ENCODE peak calls at places on chromosomes 5 and 9, in four cellular contexts. Q is A549, S is HepG2, G is K562. X is an unnamed sample.

GRCh38 chr9:11417782-11418181 is 805.0 kb upstream of the PTPRD start:
- DNase-seq in Q (no peak), S (no peak), G (no peak), X (no peak)

GRCh38 chr5:100904259-100904822 is 1.3 kb upstream of the ST8SIA4 start:
- DNase-seq in Q (peak; percentile 18), S (no peak), G (no peak), X (no peak)

GRCh38 chr9:129225815-129226214 is 47.8 kb upstream of the IER5L start:
- DNase-seq in Q (peak; percentile 77), S (no peak), G (peak; percentile 60), X (peak; percentile 72)

GRCh38 chr5:142492781-142493281 is 168.0 kb upstream of the SPRY4 start:
- DNase-seq in Q (no peak), S (no peak), G (no peak), X (no peak)

GRCh38 chr9:132990781-132991180 is 12.3 kb downstream of the GFI1B start:
- DNase-seq in Q (no peak), S (no peak), G (no peak), X (no peak)

GRCh38 chr5:85334-85995 is 6.5 kb upstream of the PLEKHG4B start:
- DNase-seq in Q (no peak), S (no peak), G (peak; percentile 3), X (no peak)

GRCh38 chr9:265209-265900 is 50.7 kb downstream of the DOCK8 start:
- DNase-seq in Q (no peak), S (no peak), G (no peak), X (no peak)

GRCh38 chr9:69637801-69638200 is 34.4 kb downstream of the APBA1 start:
- DNase-seq in Q (no peak), S (no peak), G (no peak), X (no peak)

GRCh38 chr5:16934669-16935068 is 1.4 kb downstream of the MYO10 start:
- DNase-seq in Q (no peak), S (no peak), G (no peak), X (no peak)

GRCh38 chr5:149603210-149603609 is 21.9 kb downstream of the ARHGEF37 start:
- DNase-seq in Q (no peak), S (no peak), G (no peak), X (no peak)

GRCh38 chr5:81450940-81451339 is 57.0 kb upstream of the ACOT12 start:
- DNase-seq in Q (peak; percentile 73), S (peak; percentile 89), G (no peak), X (no peak)

GRCh38 chr5:101728933-101729332 is 567.2 kb downstream of the SLCO4C1 start:
- DNase-seq in Q (peak; percentile 15), S (peak; percentile 1), G (no peak), X (no peak)

GRCh38 chr5:54795284-54795683 is 190.1 kb downstream of the ESM1 start:
- DNase-seq in Q (no peak), S (no peak), G (no peak), X (no peak)

GRCh38 chr9:128554155-128554862 is 1.9 kb downstream of the SPTAN1 start:
- DNase-seq in Q (peak; percentile 72), S (peak; percentile 85), G (peak; percentile 38), X (peak; percentile 68)

GRCh38 chr5:73399761-73400160 is 48.8 kb downstream of the FOXD1 start:
- DNase-seq in Q (no peak), S (no peak), G (no peak), X (no peak)

GRCh38 chr5:139443766-139444473 is 4.6 kb upstream of the DNAJC18 start:
- DNase-seq in Q (no peak), S (no peak), G (no peak), X (no peak)

GRCh38 chr5:72265032-72265903 is 54.8 kb downstream of the MRPS27 start:
- DNase-seq in Q (no peak), S (no peak), G (no peak), X (no peak)

GRCh38 chr5:155471027-155471426 is 457.5 kb downstream of the KIF4B start:
- DNase-seq in Q (no peak), S (no peak), G (no peak), X (no peak)

GRCh38 chr5:62083247-62083646 is 222.8 kb upstream of the KIF2A start:
- DNase-seq in Q (no peak), S (no peak), G (no peak), X (no peak)

GRCh38 chr9:86352440-86353106 is 1.6 kb downstream of the TUT7 start:
- DNase-seq in Q (no peak), S (no peak), G (no peak), X (no peak)

GRCh38 chr9:1047605-1048235 is 2.4 kb upstream of the DMRT2 start:
- DNase-seq in Q (no peak), S (no peak), G (no peak), X (peak; percentile 35)

GRCh38 chr5:128237000-128237399 is 153.4 kb downstream of the SLC12A2 start:
- DNase-seq in Q (no peak), S (no peak), G (no peak), X (no peak)

GRCh38 chr5:111670826-111671492 is 86.0 kb downstream of the NREP start:
- DNase-seq in Q (no peak), S (no peak), G (peak; percentile 14), X (no peak)

GRCh38 chr9:11794984-11795383 is 898.2 kb upstream of the TYRP1 start:
- DNase-seq in Q (no peak), S (no peak), G (no peak), X (no peak)

DNA sequence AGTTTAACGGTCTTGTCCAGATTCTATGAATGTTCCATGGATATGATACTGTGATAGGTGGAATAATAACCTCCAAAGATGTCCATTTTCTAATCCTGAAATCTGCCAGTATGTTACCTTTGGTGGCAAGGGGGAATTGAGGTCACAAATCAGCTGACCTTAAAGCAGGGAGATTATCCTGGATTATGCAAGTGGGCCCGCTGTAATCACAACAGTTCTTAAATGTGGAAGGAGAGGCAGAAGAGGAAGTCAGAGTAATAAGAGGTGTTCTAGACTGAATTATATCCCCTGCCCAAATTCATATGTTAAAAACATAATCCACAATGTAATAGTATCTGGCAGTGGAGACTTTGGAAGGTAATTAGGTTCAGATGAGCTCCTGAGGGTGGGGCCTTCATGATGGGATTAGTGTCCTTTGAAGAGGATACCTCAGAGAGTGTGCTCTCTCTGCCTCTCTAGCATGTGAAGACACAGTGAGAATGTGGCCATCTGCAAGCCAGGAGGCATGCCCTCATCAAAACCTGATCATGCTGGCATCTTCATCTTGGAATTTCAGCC is 47.6 kb upstream of the ZFAND5 start:
- DNase-seq in Q (no peak), S (no peak), G (no peak), X (no peak)
- TF ChIP-seq NR3C1 in Q (no peak), S (no peak), G (no peak), X (no peak)

DNA sequence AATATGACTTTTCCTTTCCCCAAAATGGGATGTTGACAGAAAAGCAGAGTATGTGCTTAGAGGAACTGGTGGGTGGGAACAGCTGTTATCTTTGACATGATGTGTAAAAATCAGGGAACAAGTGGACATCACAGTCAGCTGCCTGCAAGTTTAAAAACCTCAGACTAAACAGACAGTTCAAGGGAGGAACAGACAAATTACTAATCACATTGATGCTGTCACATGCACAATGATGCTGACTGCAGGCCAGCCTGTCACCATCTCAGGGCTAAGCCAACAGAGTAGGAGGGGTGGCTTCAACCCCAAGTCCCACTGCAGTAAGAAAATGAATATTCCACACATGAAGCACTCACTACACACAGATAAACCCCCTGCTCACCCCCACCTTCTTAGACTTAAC is 38.2 kb upstream of the UBAP2 start:
- DNase-seq in Q (no peak), S (no peak), G (no peak), X (no peak)
- TF ChIP-seq NR3C1 in Q (no peak), S (no peak), G (no peak), X (no peak)

GRCh38 chr9:89312154-89312616 is 1.2 kb downstream of the CKS2 start:
- DNase-seq in Q (peak; percentile 32), S (no peak), G (no peak), X (no peak)
- TF ChIP-seq NR3C1 in Q (no peak), S (no peak), G (no peak), X (no peak)

GRCh38 chr9:123998970-123999621 is 12.5 kb upstream of the LHX2 start:
- DNase-seq in Q (no peak), S (no peak), G (no peak), X (peak; percentile 38)
- TF ChIP-seq NR3C1 in Q (no peak), S (no peak), G (no peak), X (no peak)

DNA sequence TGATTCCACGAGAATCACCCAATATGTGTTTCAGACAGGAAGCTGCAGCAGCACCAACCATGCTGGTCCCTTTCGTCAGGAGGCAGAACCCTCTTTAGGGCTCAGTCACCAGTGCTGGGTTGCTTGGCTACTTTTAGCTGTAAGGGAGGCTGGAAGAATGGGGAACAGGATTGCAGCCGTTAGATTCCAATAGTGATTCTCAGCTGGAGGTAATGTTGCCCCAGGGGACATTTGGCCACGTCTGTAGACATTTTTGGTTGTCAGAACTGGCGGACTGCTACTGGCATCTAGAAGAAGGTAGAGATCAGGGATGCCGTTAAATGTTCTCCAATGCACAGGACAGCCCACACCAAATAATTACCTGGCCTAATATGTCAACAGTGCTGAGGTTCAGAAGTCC is 81.8 kb downstream of the ANKRD33B start:
- DNase-seq in Q (no peak), S (no peak), G (no peak), X (no peak)
- TF ChIP-seq NR3C1 in Q (no peak), S (no peak), G (no peak), X (no peak)

DNA sequence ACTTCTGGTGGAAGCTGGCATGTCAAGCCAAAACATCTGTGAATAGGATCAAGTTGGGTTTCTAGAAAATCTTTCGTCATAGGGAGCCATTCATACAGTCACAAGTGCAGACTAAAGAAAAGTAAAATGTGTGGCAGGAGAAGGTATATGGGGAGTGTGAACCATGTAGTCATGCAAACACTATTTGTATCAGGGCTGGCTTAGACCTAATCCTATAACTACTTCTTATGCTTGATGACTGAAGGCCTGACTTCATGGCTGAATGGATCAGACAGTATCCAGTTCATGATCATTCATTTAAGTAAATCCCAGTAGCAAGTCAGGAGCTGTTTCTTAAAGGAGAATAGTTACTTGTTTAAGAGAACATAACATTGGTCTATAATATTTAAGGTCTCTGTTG is 63.8 kb upstream of the DAPK1 start:
- DNase-seq in Q (no peak), S (no peak), G (no peak), X (no peak)
- TF ChIP-seq NR3C1 in Q (no peak), S (no peak), G (no peak), X (no peak)

DNA sequence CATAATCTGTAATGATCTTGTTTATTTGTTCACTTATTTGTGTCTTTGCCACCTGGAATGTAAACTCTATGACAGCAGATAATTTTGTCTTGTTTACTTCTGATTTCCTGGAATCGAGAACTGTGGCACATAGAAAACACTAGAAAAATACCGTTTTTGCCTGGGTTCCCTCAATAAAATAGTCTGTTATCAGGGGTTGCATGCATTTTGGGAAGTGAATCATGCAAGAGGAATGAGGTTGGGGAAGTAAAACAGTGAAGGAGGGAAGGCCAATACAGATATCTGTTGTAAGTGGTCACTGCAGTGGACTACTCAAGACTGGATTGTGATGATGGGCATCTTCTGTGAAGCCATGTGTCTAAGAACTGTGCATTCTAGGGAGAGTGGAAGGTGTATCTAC is 45.2 kb upstream of the IL6ST start:
- DNase-seq in Q (no peak), S (no peak), G (no peak), X (no peak)
- TF ChIP-seq NR3C1 in Q (no peak), S (no peak), G (no peak), X (no peak)

GRCh38 chr9:112820886-112821285 is 69.8 kb downstream of the SLC46A2 start:
- DNase-seq in Q (no peak), S (no peak), G (no peak), X (no peak)
- TF ChIP-seq NR3C1 in Q (no peak), S (no peak), G (no peak), X (no peak)